ENCODE peak calls at places on chromosomes 2 and 18, in seven cellular contexts. T is ovary, F is endothelial cell, P is SK-N-SH, M is AG10803, G is neural progenitor cell, K is mucosa of descending colon. E is an unnamed sample.

GRCh38 chr2:128166954-128167353 is 76.0 kb downstream of the UGGT1 start:
- DNase-seq in T (no peak), F (no peak), P (no peak), M (no peak), G (no peak), K (no peak), E (no peak)

GRCh38 chr2:20479835-20480234 is 33.0 kb downstream of the RHOB start:
- DNase-seq in T (no peak), F (no peak), P (no peak), M (no peak), G (no peak), K (no peak), E (no peak)

GRCh38 chr2:71562518-71562917 is 109.2 kb downstream of the DYSF start:
- DNase-seq in T (no peak), F (no peak), P (no peak), M (no peak), G (no peak), K (peak), E (no peak)

GRCh38 chr2:102268529-102269524 is 42.5 kb upstream of the IL1RL1 start:
- DNase-seq in T (no peak), F (no peak), P (no peak), M (peak), G (no peak), K (no peak), E (no peak)

GRCh38 chr2:134603966-134604365 is 114.8 kb downstream of the TMEM163 start:
- DNase-seq in T (no peak), F (no peak), P (no peak), M (no peak), G (peak), K (no peak), E (no peak)

GRCh38 chr2:192123847-192124246 is 70.9 kb downstream of the TMEFF2 start:
- DNase-seq in T (no peak), F (no peak), P (no peak), M (peak), G (no peak), K (no peak), E (no peak)

GRCh38 chr2:182018218-182018617 is 32.6 kb downstream of the PPP1R1C start:
- DNase-seq in T (no peak), F (no peak), P (no peak), M (peak), G (no peak), K (no peak), E (no peak)

GRCh38 chr18:64566461-64566860 is 417.6 kb upstream of the LINC00305 start:
- DNase-seq in T (no peak), F (no peak), P (no peak), M (no peak), G (no peak), K (no peak), E (no peak)

GRCh38 chr2:932320-933221 is 18.1 kb upstream of the SNTG2 start:
- DNase-seq in T (no peak), F (no peak), P (no peak), M (no peak), G (peak), K (no peak), E (no peak)

GRCh38 chr18:46704816-46705215 is 47.8 kb upstream of the LOXHD1 start:
- DNase-seq in T (no peak), F (no peak), P (no peak), M (no peak), G (no peak), K (no peak), E (no peak)

GRCh38 chr2:204503869-204504268 is 41.4 kb upstream of the PARD3B start:
- DNase-seq in T (no peak), F (no peak), P (no peak), M (no peak), G (no peak), K (no peak), E (no peak)

GRCh38 chr2:109144271-109144670 is 15.3 kb downstream of the SH3RF3 start:
- DNase-seq in T (no peak), F (no peak), P (no peak), M (no peak), G (no peak), K (no peak), E (no peak)

GRCh38 chr2:170597705-170598420 is 117.3 kb upstream of the SP5 start:
- DNase-seq in T (no peak), F (no peak), P (no peak), M (peak), G (no peak), K (no peak), E (no peak)

GRCh38 chr18:67475673-67476072 is 40.8 kb downstream of the DSEL start:
- DNase-seq in T (no peak), F (no peak), P (no peak), M (peak), G (no peak), K (no peak), E (no peak)

GRCh38 chr2:230130668-230131364 is 62.1 kb upstream of the SLC16A14 start:
- DNase-seq in T (peak), F (no peak), P (no peak), M (peak), G (no peak), K (peak), E (no peak)

GRCh38 chr2:101300164-101300563 is 8.3 kb downstream of the RNF149 start:
- DNase-seq in T (no peak), F (no peak), P (no peak), M (no peak), G (no peak), K (no peak), E (no peak)

GRCh38 chr2:64750817-64751285 is 97.1 kb upstream of the SERTAD2 start:
- DNase-seq in T (peak), F (no peak), P (no peak), M (peak), G (peak), K (no peak), E (peak)

GRCh38 chr2:64753384-64753783 is 99.7 kb upstream of the SERTAD2 start:
- DNase-seq in T (no peak), F (no peak), P (no peak), M (no peak), G (no peak), K (no peak), E (no peak)

GRCh38 chr2:64749446-64749845 is 95.7 kb upstream of the SERTAD2 start:
- DNase-seq in T (no peak), F (no peak), P (no peak), M (no peak), G (no peak), K (no peak), E (no peak)

GRCh38 chr2:64750001-64750816 is 96.5 kb upstream of the SERTAD2 start:
- DNase-seq in T (peak), F (peak), P (peak), M (peak), G (peak), K (peak), E (peak)

DNA sequence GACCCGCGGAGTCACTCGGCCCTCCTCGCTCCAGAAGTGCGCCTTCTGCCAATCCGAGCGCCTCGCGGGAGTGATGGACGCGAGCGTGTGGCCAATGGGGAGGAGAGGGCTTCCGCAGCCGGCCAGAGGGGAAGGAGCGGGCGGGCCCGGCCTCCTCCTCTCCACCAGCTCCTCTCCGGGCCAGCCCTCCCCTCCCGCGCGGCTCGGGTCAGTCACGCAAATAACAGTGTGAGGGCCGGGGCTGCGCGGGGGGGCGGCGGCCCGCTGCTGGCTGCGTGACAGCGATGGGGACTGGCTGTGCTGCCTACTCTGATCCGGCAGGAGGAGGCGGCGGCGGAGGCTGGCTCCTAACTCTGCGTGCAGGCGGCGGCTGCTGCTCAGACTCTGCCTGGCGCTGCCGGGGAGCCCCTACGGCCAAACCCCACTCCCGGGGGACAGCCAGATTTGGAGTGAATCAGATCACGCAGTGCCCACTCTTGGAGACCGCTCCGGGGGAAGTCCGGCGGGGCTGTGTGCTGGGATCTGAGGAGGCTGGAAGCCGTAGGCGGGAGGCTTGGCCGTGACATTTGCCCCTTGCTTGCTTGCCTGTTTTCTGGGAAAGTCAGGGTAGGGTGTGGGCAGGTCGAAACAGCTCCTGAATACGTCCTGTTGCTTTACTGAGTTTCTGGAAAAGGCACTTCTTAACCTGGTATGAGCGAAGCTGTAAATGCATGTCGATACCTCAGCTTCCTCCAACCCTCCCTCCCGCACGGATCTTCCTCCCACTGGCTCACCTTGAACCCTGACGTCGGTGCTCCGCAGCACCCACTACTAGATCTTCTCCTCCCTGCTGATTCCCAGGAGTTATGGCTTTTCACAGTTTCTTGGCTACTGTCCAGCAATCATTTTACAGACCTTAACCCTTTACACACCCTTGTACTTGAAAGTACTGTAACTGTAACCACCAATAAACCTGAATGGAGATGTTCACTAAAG is 97.9 kb upstream of the SERTAD2 start:
- DNase-seq in T (peak), F (peak), P (peak), M (no peak), G (no peak), K (peak), E (no peak)
- TF ChIP-seq CTCF in T (peak), F (no peak), P (peak), M (peak), G (peak), K (no peak), E (peak)

DNA sequence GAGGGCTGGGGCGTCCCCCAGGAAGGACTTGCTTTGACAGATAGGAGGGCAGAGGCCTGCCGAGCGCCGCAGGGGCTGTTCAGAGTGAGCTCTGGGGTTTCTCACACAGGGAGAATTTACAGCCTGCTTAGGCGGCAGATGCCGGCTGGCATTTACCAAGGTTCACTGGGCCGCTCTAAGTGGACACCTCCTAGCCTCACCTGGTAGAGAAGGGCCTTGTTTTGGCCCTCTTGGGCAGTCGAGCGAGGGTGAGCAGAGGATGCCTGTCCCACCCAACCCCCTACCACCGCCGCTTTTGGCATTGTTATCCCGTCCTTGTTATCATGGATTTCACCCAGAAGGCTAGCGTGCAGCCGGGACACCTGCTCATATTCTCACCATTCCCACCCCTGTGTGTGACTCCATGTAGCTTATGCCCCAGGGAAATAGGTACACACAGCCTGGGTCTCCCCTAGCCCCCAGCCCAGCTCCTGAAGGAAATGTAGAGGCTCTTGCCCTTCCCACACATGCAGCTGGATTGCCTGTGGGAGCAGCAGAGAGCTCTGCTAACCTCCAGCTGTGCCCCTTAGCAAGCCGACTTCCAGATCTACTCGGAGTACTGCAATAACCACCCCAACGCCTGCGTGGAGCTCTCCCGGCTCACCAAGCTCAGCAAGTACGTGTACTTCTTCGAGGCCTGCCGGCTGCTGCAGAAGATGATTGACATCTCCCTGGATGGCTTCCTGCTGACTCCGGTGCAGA is 52.4 kb downstream of the FAM168B start:
- DNase-seq in T (no peak), F (no peak), P (no peak), M (no peak), G (no peak), K (no peak), E (no peak)
- TF ChIP-seq CTCF in T (no peak), F (no peak), P (no peak), M (peak), G (peak), K (no peak), E (peak)

DNA sequence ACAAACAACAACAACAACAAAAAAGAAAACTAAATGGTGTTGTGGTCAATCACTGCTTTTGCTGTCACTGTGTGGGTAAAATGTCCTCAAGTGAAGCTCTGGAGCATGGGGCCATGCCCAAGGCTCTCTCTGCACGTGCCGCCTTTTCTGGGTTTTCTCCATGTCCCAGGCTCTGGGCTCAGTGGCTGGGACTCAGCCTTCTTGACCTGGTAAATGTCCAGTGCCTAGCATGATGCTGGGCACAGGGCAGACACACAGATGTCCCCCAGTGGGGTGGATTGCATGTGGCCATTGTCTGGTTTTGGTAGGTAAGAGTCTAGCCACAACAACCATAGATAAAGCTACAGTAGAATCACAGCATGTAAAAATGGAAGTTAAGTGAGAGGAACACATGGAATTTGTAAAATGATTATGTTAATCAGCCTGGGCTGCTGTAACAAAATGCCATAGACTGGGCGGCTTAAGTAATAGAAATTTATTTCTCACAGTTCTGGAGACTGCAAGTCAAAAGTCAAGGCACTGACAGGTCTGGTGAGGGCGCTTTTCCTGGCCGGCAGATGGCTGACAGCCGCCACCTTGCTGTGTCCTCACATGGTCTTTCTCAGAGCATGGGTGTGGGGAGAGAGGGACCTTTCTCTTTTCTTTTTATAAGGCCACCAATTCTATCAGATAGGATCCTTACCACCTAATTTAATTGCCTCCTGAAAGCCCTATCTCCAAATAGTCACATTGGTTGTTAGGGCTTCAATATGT is 174.4 kb downstream of the ACOXL start:
- DNase-seq in T (no peak), F (no peak), P (no peak), M (no peak), G (no peak), K (no peak), E (no peak)
- TF ChIP-seq CTCF in T (no peak), F (no peak), P (no peak), M (no peak), G (no peak), K (no peak), E (no peak)

GRCh38 chr2:185202416-185202815 is 536.2 kb upstream of the FSIP2 start:
- DNase-seq in T (no peak), F (no peak), P (no peak), M (no peak), G (no peak), K (no peak), E (no peak)

GRCh38 chr2:185202928-185203327 is 535.7 kb upstream of the FSIP2 start:
- DNase-seq in T (no peak), F (no peak), P (no peak), M (no peak), G (no peak), K (no peak), E (no peak)

DNA sequence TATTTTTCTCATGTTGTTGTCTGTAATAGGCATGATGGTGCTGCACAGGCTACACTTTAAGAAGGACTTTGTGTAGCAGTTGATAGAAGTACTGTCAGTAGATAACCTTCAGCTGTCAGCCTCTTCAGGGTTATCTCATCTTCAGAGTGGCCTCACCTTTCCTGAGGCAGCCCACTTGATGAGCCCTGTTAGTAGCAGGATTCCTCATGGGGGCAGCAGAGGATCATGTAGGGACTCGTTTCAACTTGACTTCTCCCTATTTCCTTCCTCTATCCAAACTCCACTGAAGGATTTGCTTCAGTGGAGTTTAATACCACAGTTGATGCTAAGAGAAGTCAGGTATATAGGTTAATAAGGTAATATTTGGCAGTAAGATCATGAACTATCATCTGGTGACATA is 530.3 kb upstream of the FSIP2 start:
- DNase-seq in T (no peak), F (peak), P (peak), M (no peak), G (peak), K (no peak), E (peak)
- TF ChIP-seq CTCF in T (no peak), F (peak), P (peak), M (no peak), G (peak), K (no peak), E (peak)

GRCh38 chr18:30965237-30965636 is 77.3 kb downstream of the DSC3 start:
- DNase-seq in T (no peak), F (no peak), P (no peak), M (no peak), G (no peak), K (no peak), E (no peak)

GRCh38 chr18:30969670-30970069 is 72.9 kb downstream of the DSC3 start:
- DNase-seq in T (no peak), F (no peak), P (no peak), M (no peak), G (no peak), K (no peak), E (no peak)

GRCh38 chr18:30971338-30971956 is 71.1 kb downstream of the DSC3 start:
- DNase-seq in T (no peak), F (no peak), P (peak), M (peak), G (peak), K (no peak), E (no peak)

GRCh38 chr18:30967701-30968100 is 74.8 kb downstream of the DSC3 start:
- DNase-seq in T (no peak), F (no peak), P (no peak), M (no peak), G (no peak), K (no peak), E (no peak)

GRCh38 chr18:30970201-30970816 is 72.2 kb downstream of the DSC3 start:
- DNase-seq in T (no peak), F (peak), P (no peak), M (peak), G (peak), K (no peak), E (no peak)
- TF ChIP-seq CTCF in T (no peak), F (peak), P (peak), M (no peak), G (peak), K (no peak), E (peak)

GRCh38 chr2:45984366-45984765 is 312.8 kb upstream of the EPAS1 start:
- DNase-seq in T (no peak), F (no peak), P (no peak), M (no peak), G (no peak), K (no peak), E (no peak)
- TF ChIP-seq CTCF in T (no peak), F (no peak), P (no peak), M (no peak), G (no peak), K (no peak), E (no peak)

GRCh38 chr2:45494978-45495293 is 116.1 kb downstream of the SRBD1 start:
- DNase-seq in T (no peak), F (no peak), P (no peak), M (no peak), G (no peak), K (no peak), E (no peak)
- TF ChIP-seq CTCF in T (no peak), F (peak), P (no peak), M (no peak), G (no peak), K (no peak), E (peak)

DNA sequence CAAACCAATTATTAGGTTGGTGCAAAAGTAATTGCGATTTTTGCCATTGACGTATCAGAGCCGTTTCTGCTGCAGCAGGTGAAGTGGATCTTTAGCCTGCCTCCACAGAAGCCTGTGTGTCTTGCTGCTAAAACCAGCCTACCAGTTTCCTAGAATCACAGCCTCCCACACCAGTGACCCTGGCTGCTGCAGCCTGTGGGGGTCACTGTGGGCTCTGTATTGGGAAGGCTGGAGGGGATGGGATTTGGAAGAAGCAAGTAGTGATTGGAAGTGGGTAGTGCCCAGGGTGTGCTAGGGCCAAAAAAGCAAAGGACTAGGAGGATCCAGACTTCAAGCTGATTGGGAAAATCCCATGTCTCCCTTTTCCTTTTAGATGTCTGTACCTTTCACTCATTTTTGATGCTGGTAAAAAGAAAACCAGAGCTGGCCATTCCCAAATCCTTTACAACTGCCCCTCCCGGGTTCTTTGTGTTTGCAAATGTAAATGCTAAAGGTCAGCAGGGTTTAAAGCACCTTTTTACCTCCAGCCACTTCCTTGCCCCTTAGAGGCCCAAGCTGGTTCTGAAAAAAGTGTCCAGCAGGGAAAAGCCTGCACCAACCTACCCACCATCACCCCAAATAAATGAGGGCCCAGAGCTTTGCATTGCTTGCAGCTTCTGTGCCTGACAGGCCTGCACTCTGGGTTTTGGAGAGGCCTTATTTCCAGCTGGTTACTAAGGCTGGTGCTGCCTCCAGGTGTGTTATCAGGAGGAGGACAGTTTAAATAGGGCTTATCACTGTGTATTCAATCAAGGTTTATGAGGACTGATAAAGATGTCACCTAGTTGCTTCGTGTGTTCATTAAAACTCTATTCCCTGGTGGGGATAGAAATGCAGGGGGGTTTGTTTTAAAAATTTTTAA is 172.0 kb downstream of the MIB1 start:
- DNase-seq in T (no peak), F (peak), P (no peak), M (no peak), G (peak), K (no peak), E (no peak)
- TF ChIP-seq CTCF in T (no peak), F (no peak), P (no peak), M (no peak), G (peak), K (no peak), E (peak)